ENCODE peak calls at places on chromosomes 11 and 22, in nine cellular contexts. One of them, this sample, is unnamed.

GRCh38 chr22:29186302-29186701 is 19.4 kb upstream of the EMID1 start:
- DNase-seq in brain microvascular endothelial cell: no peak
- DNase-seq in upper lobe of right lung: no peak
- DNase-seq in CD4-positive, CD25-positive, alpha-beta regulatory T cell: no peak
- DNase-seq in effector memory CD4-positive, alpha-beta T cell: no peak
- DNase-seq in sigmoid colon: no peak
- DNase-seq in osteoblast: no peak
- DNase-seq in GM23248: no peak
- DNase-seq in adrenal gland: no peak
- DNase-seq in this sample: no peak

GRCh38 chr22:44693756-44694155 is 8.2 kb upstream of the PRR5 start:
- DNase-seq in effector memory CD4-positive, alpha-beta T cell: no peak
- DNase-seq in brain microvascular endothelial cell: no peak
- DNase-seq in GM23248: no peak
- DNase-seq in CD4-positive, CD25-positive, alpha-beta regulatory T cell: no peak
- DNase-seq in adrenal gland: no peak
- DNase-seq in upper lobe of right lung: no peak
- DNase-seq in osteoblast: no peak
- DNase-seq in sigmoid colon: no peak
- DNase-seq in this sample: no peak

GRCh38 chr11:86916330-86916729 is 38.9 kb downstream of the FZD4 start:
- DNase-seq in GM23248: peak; percentile 88
- DNase-seq in sigmoid colon: no peak
- DNase-seq in upper lobe of right lung: no peak
- DNase-seq in CD4-positive, CD25-positive, alpha-beta regulatory T cell: no peak
- DNase-seq in brain microvascular endothelial cell: peak; percentile 83
- DNase-seq in osteoblast: peak; percentile 85
- DNase-seq in effector memory CD4-positive, alpha-beta T cell: no peak
- DNase-seq in adrenal gland: no peak
- DNase-seq in this sample: no peak

GRCh38 chr11:62880803-62881578 is at the start of gene SLC3A2:
- DNase-seq in GM23248: peak; percentile 96
- DNase-seq in CD4-positive, CD25-positive, alpha-beta regulatory T cell: peak; percentile 90
- DNase-seq in upper lobe of right lung: peak; percentile 96
- DNase-seq in brain microvascular endothelial cell: peak; percentile 76
- DNase-seq in osteoblast: peak; percentile 92
- DNase-seq in adrenal gland: peak; percentile 89
- DNase-seq in sigmoid colon: peak; percentile 96
- DNase-seq in effector memory CD4-positive, alpha-beta T cell: peak; percentile 77
- DNase-seq in this sample: peak; percentile 90

GRCh38 chr11:3121931-3122774 is 43.0 kb downstream of the OSBPL5 start:
- DNase-seq in osteoblast: no peak
- DNase-seq in brain microvascular endothelial cell: no peak
- DNase-seq in CD4-positive, CD25-positive, alpha-beta regulatory T cell: no peak
- DNase-seq in GM23248: no peak
- DNase-seq in effector memory CD4-positive, alpha-beta T cell: no peak
- DNase-seq in sigmoid colon: peak; percentile 75
- DNase-seq in upper lobe of right lung: peak; percentile 61
- DNase-seq in adrenal gland: no peak
- DNase-seq in this sample: peak; percentile 63

GRCh38 chr11:16182553-16182952 is 173.8 kb downstream of the SOX6 start:
- DNase-seq in brain microvascular endothelial cell: no peak
- DNase-seq in sigmoid colon: no peak
- DNase-seq in CD4-positive, CD25-positive, alpha-beta regulatory T cell: no peak
- DNase-seq in effector memory CD4-positive, alpha-beta T cell: no peak
- DNase-seq in upper lobe of right lung: no peak
- DNase-seq in adrenal gland: no peak
- DNase-seq in GM23248: no peak
- DNase-seq in osteoblast: no peak
- DNase-seq in this sample: no peak

GRCh38 chr11:73538381-73538872 is 59.5 kb downstream of the FAM168A start:
- DNase-seq in adrenal gland: no peak
- DNase-seq in GM23248: peak; percentile 41
- DNase-seq in CD4-positive, CD25-positive, alpha-beta regulatory T cell: no peak
- DNase-seq in sigmoid colon: no peak
- DNase-seq in brain microvascular endothelial cell: no peak
- DNase-seq in osteoblast: peak; percentile 47
- DNase-seq in effector memory CD4-positive, alpha-beta T cell: no peak
- DNase-seq in upper lobe of right lung: no peak
- DNase-seq in this sample: no peak

GRCh38 chr11:19342036-19342435 is 101.3 kb upstream of the E2F8 start:
- DNase-seq in brain microvascular endothelial cell: no peak
- DNase-seq in sigmoid colon: no peak
- DNase-seq in GM23248: no peak
- DNase-seq in upper lobe of right lung: no peak
- DNase-seq in effector memory CD4-positive, alpha-beta T cell: no peak
- DNase-seq in CD4-positive, CD25-positive, alpha-beta regulatory T cell: no peak
- DNase-seq in osteoblast: no peak
- DNase-seq in adrenal gland: no peak
- DNase-seq in this sample: no peak

GRCh38 chr11:119307219-119307618 is 9.7 kb downstream of the MCAM start:
- DNase-seq in GM23248: no peak
- DNase-seq in brain microvascular endothelial cell: no peak
- DNase-seq in sigmoid colon: no peak
- DNase-seq in adrenal gland: no peak
- DNase-seq in CD4-positive, CD25-positive, alpha-beta regulatory T cell: no peak
- DNase-seq in osteoblast: no peak
- DNase-seq in effector memory CD4-positive, alpha-beta T cell: no peak
- DNase-seq in upper lobe of right lung: no peak
- DNase-seq in this sample: no peak

GRCh38 chr11:120612363-120613263 is 101.1 kb downstream of the GRIK4 start:
- DNase-seq in GM23248: peak; percentile 22
- DNase-seq in CD4-positive, CD25-positive, alpha-beta regulatory T cell: no peak
- DNase-seq in upper lobe of right lung: no peak
- DNase-seq in sigmoid colon: no peak
- DNase-seq in osteoblast: no peak
- DNase-seq in brain microvascular endothelial cell: peak; percentile 32
- DNase-seq in effector memory CD4-positive, alpha-beta T cell: no peak
- DNase-seq in adrenal gland: no peak
- DNase-seq in this sample: peak; percentile 53

GRCh38 chr22:40107244-40107643 is 70.5 kb upstream of the TNRC6B start:
- DNase-seq in osteoblast: no peak
- DNase-seq in CD4-positive, CD25-positive, alpha-beta regulatory T cell: no peak
- DNase-seq in sigmoid colon: no peak
- DNase-seq in brain microvascular endothelial cell: no peak
- DNase-seq in effector memory CD4-positive, alpha-beta T cell: no peak
- DNase-seq in upper lobe of right lung: no peak
- DNase-seq in adrenal gland: no peak
- DNase-seq in GM23248: peak; percentile 41
- DNase-seq in this sample: no peak

GRCh38 chr22:40105755-40106154 is 72.0 kb upstream of the TNRC6B start:
- DNase-seq in brain microvascular endothelial cell: no peak
- DNase-seq in CD4-positive, CD25-positive, alpha-beta regulatory T cell: no peak
- DNase-seq in sigmoid colon: no peak
- DNase-seq in effector memory CD4-positive, alpha-beta T cell: no peak
- DNase-seq in GM23248: no peak
- DNase-seq in osteoblast: no peak
- DNase-seq in adrenal gland: no peak
- DNase-seq in upper lobe of right lung: no peak
- DNase-seq in this sample: no peak

GRCh38 chr22:40101417-40102101 is 76.2 kb upstream of the TNRC6B start:
- DNase-seq in brain microvascular endothelial cell: no peak
- DNase-seq in adrenal gland: no peak
- DNase-seq in sigmoid colon: no peak
- DNase-seq in effector memory CD4-positive, alpha-beta T cell: no peak
- DNase-seq in osteoblast: no peak
- DNase-seq in GM23248: no peak
- DNase-seq in upper lobe of right lung: no peak
- DNase-seq in CD4-positive, CD25-positive, alpha-beta regulatory T cell: no peak
- DNase-seq in this sample: no peak
- H3K27ac ChIP-seq in brain microvascular endothelial cell: no peak overlapping the region
- H3K27ac ChIP-seq in adrenal gland: no peak overlapping the region
- H3K27ac ChIP-seq in sigmoid colon: no peak overlapping the region
- H3K27ac ChIP-seq in effector memory CD4-positive, alpha-beta T cell: no peak overlapping the region
- H3K27ac ChIP-seq in osteoblast: no peak overlapping the region
- H3K27ac ChIP-seq in GM23248: no peak overlapping the region
- H3K27ac ChIP-seq in upper lobe of right lung: no peak overlapping the region
- H3K27ac ChIP-seq in CD4-positive, CD25-positive, alpha-beta regulatory T cell: no peak overlapping the region
- H3K27ac ChIP-seq in this sample: no peak overlapping the region

DNA sequence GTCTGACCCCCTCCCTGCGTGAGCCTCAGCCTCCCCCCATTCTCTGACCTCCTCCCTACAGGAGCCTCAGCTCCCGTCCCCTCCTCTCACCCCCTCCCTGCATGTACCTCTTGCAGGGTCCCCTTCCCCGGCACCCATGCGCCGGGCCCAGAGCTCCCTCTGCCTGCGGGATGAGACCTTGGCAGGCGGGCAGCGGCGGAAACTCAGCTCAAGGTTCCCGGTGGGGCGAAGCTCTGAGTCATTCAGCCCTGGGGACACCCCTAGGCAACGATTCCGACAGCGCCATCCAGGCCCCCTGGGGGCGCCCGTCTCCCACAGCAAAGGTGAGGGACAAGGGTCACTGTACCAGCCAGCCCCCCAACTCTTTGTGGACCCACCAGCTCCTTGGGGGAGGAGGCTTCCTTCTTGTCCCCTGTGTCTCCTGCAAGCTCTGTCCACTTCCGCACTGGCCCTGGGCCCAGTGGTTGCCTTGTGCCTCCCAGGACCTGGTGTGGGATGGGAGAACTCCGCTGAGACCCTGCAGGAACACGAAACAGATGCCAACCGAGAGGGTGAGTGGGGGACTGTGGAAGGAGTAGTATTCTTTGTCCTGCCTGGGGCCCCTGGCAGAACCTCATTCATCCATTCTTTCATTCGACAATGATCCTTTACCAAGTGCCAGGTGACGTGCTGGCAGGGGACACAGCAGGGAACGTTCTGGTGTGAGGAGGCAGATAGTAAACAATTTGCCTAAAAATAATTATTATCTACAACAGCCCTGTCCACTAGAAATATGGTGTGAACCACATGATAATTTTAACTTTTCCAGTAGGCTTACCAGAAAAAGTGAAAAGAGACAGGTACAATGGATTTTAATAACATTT is 3.7 kb upstream of the RPS6KA4 start:
- DNase-seq in sigmoid colon: peak; percentile 89
- DNase-seq in effector memory CD4-positive, alpha-beta T cell: no peak
- DNase-seq in CD4-positive, CD25-positive, alpha-beta regulatory T cell: no peak
- DNase-seq in adrenal gland: peak; percentile 87
- DNase-seq in upper lobe of right lung: peak; percentile 90
- DNase-seq in brain microvascular endothelial cell: peak; percentile 65
- DNase-seq in osteoblast: peak; percentile 100
- DNase-seq in GM23248: peak; percentile 93
- DNase-seq in this sample: peak; percentile 92
- H3K4me3 ChIP-seq in sigmoid colon: no peak overlapping the region
- H3K4me3 ChIP-seq in effector memory CD4-positive, alpha-beta T cell: no peak overlapping the region
- H3K4me3 ChIP-seq in CD4-positive, CD25-positive, alpha-beta regulatory T cell: no peak overlapping the region
- H3K4me3 ChIP-seq in adrenal gland: no peak overlapping the region
- H3K4me3 ChIP-seq in upper lobe of right lung: peak overlapping the region; percentile 37
- H3K4me3 ChIP-seq in brain microvascular endothelial cell: peak overlapping the region; percentile 37
- H3K4me3 ChIP-seq in osteoblast: peak overlapping the region; percentile 67
- H3K4me3 ChIP-seq in GM23248: peak overlapping the region; percentile 44
- H3K4me3 ChIP-seq in this sample: peak overlapping the region; percentile 16

GRCh38 chr22:48407256-48407955 is 1420.3 kb downstream of the BRD1 start:
- DNase-seq in CD4-positive, CD25-positive, alpha-beta regulatory T cell: no peak
- DNase-seq in GM23248: no peak
- DNase-seq in brain microvascular endothelial cell: no peak
- DNase-seq in upper lobe of right lung: no peak
- DNase-seq in adrenal gland: no peak
- DNase-seq in sigmoid colon: no peak
- DNase-seq in osteoblast: no peak
- DNase-seq in effector memory CD4-positive, alpha-beta T cell: no peak
- DNase-seq in this sample: no peak
- H3K27ac ChIP-seq in CD4-positive, CD25-positive, alpha-beta regulatory T cell: no peak overlapping the region
- H3K27ac ChIP-seq in GM23248: no peak overlapping the region
- H3K27ac ChIP-seq in brain microvascular endothelial cell: no peak overlapping the region
- H3K27ac ChIP-seq in upper lobe of right lung: no peak overlapping the region
- H3K27ac ChIP-seq in adrenal gland: no peak overlapping the region
- H3K27ac ChIP-seq in sigmoid colon: no peak overlapping the region
- H3K27ac ChIP-seq in osteoblast: no peak overlapping the region
- H3K27ac ChIP-seq in effector memory CD4-positive, alpha-beta T cell: no peak overlapping the region
- H3K27ac ChIP-seq in this sample: no peak overlapping the region

GRCh38 chr11:83158965-83159900 is 2.3 kb downstream of the PCF11 start:
- DNase-seq in CD4-positive, CD25-positive, alpha-beta regulatory T cell: no peak
- DNase-seq in brain microvascular endothelial cell: no peak
- DNase-seq in GM23248: peak; percentile 25
- DNase-seq in effector memory CD4-positive, alpha-beta T cell: no peak
- DNase-seq in sigmoid colon: no peak
- DNase-seq in upper lobe of right lung: no peak
- DNase-seq in adrenal gland: no peak
- DNase-seq in osteoblast: no peak
- DNase-seq in this sample: no peak
- H3K4me3 ChIP-seq in CD4-positive, CD25-positive, alpha-beta regulatory T cell: peak overlapping the region; percentile 93
- H3K4me3 ChIP-seq in brain microvascular endothelial cell: peak overlapping the region; percentile 95
- H3K4me3 ChIP-seq in GM23248: peak overlapping the region; percentile 99
- H3K4me3 ChIP-seq in effector memory CD4-positive, alpha-beta T cell: peak overlapping the region; percentile 86
- H3K4me3 ChIP-seq in sigmoid colon: peak overlapping the region; percentile 97
- H3K4me3 ChIP-seq in upper lobe of right lung: peak overlapping the region; percentile 90
- H3K4me3 ChIP-seq in adrenal gland: peak overlapping the region; percentile 45
- H3K4me3 ChIP-seq in osteoblast: peak overlapping the region; percentile 94
- H3K4me3 ChIP-seq in this sample: peak overlapping the region; percentile 65